ENCODE peak calls at places on chromosomes 3 and 15, in ten cellular contexts. U, X, G, Z, E, A, B, M, Q and N are unnamed samples.

GRCh38 chr15:44775923-44776322 is 39.6 kb downstream of the TRIM69 start:
- DNase-seq in U (no peak), X (no peak), G (no peak), Z (no peak), E (no peak), A (no peak), B (peak), M (no peak), Q (no peak), N (no peak)

GRCh38 chr3:2635511-2635910 is 474.7 kb downstream of the IL5RA start:
- DNase-seq in U (no peak), X (no peak), G (no peak), Z (no peak), E (no peak), A (no peak), B (no peak), M (no peak), Q (no peak), N (no peak)

GRCh38 chr3:183253364-183253960 is 409 bp downstream of the B3GNT5 start:
- DNase-seq in U (peak), X (peak), G (peak), Z (peak), E (peak), A (peak), B (peak), M (peak), Q (peak), N (peak)

GRCh38 chr15:96538506-96538905 is 208.0 kb downstream of the NR2F2 start:
- DNase-seq in U (no peak), X (no peak), G (no peak), Z (no peak), E (no peak), A (no peak), B (no peak), M (no peak), Q (no peak), N (no peak)

GRCh38 chr15:40942337-40942854 is 10.9 kb upstream of the CHAC1 start:
- DNase-seq in U (no peak), X (no peak), G (no peak), Z (no peak), E (no peak), A (no peak), B (no peak), M (no peak), Q (no peak), N (no peak)

GRCh38 chr3:150870406-150870805 is 34.8 kb downstream of the MINDY4B start:
- DNase-seq in U (no peak), X (no peak), G (no peak), Z (no peak), E (no peak), A (no peak), B (peak), M (no peak), Q (no peak), N (no peak)

GRCh38 chr3:183584246-183584913 is 28.9 kb upstream of the KLHL6 start:
- DNase-seq in U (peak), X (no peak), G (no peak), Z (no peak), E (no peak), A (no peak), B (peak), M (no peak), Q (no peak), N (no peak)

GRCh38 chr15:75231836-75232235 is 26.3 kb upstream of the GOLGA6C start:
- DNase-seq in U (peak), X (no peak), G (no peak), Z (no peak), E (no peak), A (no peak), B (no peak), M (no peak), Q (no peak), N (no peak)

GRCh38 chr3:4343258-4343657 is 40.1 kb downstream of the SETMAR start:
- DNase-seq in U (no peak), X (no peak), G (no peak), Z (no peak), E (no peak), A (no peak), B (peak), M (no peak), Q (no peak), N (no peak)

GRCh38 chr3:59133350-59133749 is 83.5 kb upstream of the CFAP20DC start:
- DNase-seq in U (no peak), X (no peak), G (no peak), Z (no peak), E (no peak), A (no peak), B (peak), M (no peak), Q (no peak), N (no peak)

GRCh38 chr3:166531730-166532129 is 694.5 kb upstream of the BCHE start:
- DNase-seq in U (no peak), X (no peak), G (no peak), Z (no peak), E (no peak), A (no peak), B (no peak), M (no peak), Q (no peak), N (no peak)

GRCh38 chr3:7396534-7396933 is 535.6 kb downstream of the GRM7 start:
- DNase-seq in U (no peak), X (no peak), G (no peak), Z (no peak), E (no peak), A (no peak), B (no peak), M (no peak), Q (no peak), N (no peak)

GRCh38 chr3:33064929-33065328 is 32.0 kb downstream of the GLB1 start:
- DNase-seq in U (no peak), X (no peak), G (no peak), Z (no peak), E (no peak), A (no peak), B (no peak), M (no peak), Q (no peak), N (no peak)

GRCh38 chr3:62319570-62320243 is 53.6 kb downstream of the FEZF2 start:
- DNase-seq in U (no peak), X (no peak), G (no peak), Z (no peak), E (no peak), A (no peak), B (no peak), M (no peak), Q (no peak), N (no peak)

GRCh38 chr3:148556664-148557063 is 141.0 kb upstream of the AGTR1 start:
- DNase-seq in U (no peak), X (no peak), G (no peak), Z (no peak), E (no peak), A (no peak), B (no peak), M (no peak), Q (no peak), N (no peak)

GRCh38 chr3:65732060-65732933 is 306.4 kb downstream of the MAGI1 start:
- DNase-seq in U (no peak), X (no peak), G (peak), Z (no peak), E (peak), A (peak), B (peak), M (no peak), Q (peak), N (peak)

GRCh38 chr3:9947025-9947995 is 4.9 kb downstream of the PRRT3 start:
- DNase-seq in U (peak), X (peak), G (no peak), Z (peak), E (peak), A (peak), B (peak), M (peak), Q (peak), N (no peak)

GRCh38 chr3:71050133-71050520 is 533.4 kb downstream of the FOXP1 start:
- DNase-seq in U (no peak), X (no peak), G (no peak), Z (no peak), E (no peak), A (no peak), B (peak), M (no peak), Q (no peak), N (no peak)

GRCh38 chr15:75235760-75236729 is 22.1 kb upstream of the GOLGA6C start:
- DNase-seq in U (peak), X (peak), G (no peak), Z (no peak), E (no peak), A (peak), B (no peak), M (peak), Q (no peak), N (no peak)

GRCh38 chr3:134622803-134623365 is 27.9 kb downstream of the KY start:
- DNase-seq in U (no peak), X (no peak), G (no peak), Z (no peak), E (no peak), A (no peak), B (no peak), M (no peak), Q (no peak), N (no peak)

GRCh38 chr3:171994646-171995441 is 44.5 kb upstream of the FNDC3B start:
- DNase-seq in U (no peak), X (no peak), G (no peak), Z (no peak), E (no peak), A (no peak), B (peak), M (no peak), Q (no peak), N (no peak)

GRCh38 chr3:105868450-105868744 is 415 bp downstream of the CBLB start:
- DNase-seq in U (peak), X (peak), G (no peak), Z (peak), E (peak), A (peak), B (peak), M (peak), Q (peak), N (peak)

GRCh38 chr15:100468265-100468664 is 60.5 kb downstream of the CERS3 start:
- DNase-seq in U (peak), X (no peak), G (no peak), Z (no peak), E (no peak), A (no peak), B (peak), M (no peak), Q (no peak), N (no peak)

GRCh38 chr15:89958107-89958805 is 42.9 kb upstream of the ZNF710 start:
- DNase-seq in U (no peak), X (no peak), G (no peak), Z (peak), E (no peak), A (no peak), B (no peak), M (peak), Q (no peak), N (no peak)

GRCh38 chr15:37793851-37794250 is 140.6 kb upstream of the TMCO5A start:
- DNase-seq in U (no peak), X (no peak), G (no peak), Z (no peak), E (no peak), A (no peak), B (no peak), M (no peak), Q (no peak), N (no peak)

GRCh38 chr15:43958894-43959330 is 132.1 kb downstream of the WDR76 start:
- DNase-seq in U (no peak), X (no peak), G (no peak), Z (no peak), E (no peak), A (no peak), B (peak), M (no peak), Q (no peak), N (no peak)

GRCh38 chr3:155252021-155252420 is 41.5 kb downstream of the STRIT1 start:
- DNase-seq in U (no peak), X (no peak), G (no peak), Z (no peak), E (no peak), A (no peak), B (no peak), M (no peak), Q (no peak), N (no peak)

GRCh38 chr15:83793069-83793468 is 139.1 kb downstream of the ADAMTSL3 start:
- DNase-seq in U (no peak), X (no peak), G (no peak), Z (no peak), E (no peak), A (no peak), B (no peak), M (no peak), Q (no peak), N (no peak)

GRCh38 chr15:69647160-69647513 is 194.5 kb downstream of the RPLP1 start:
- DNase-seq in U (no peak), X (no peak), G (no peak), Z (no peak), E (no peak), A (no peak), B (no peak), M (no peak), Q (no peak), N (no peak)

GRCh38 chr3:30471076-30471475 is 135.3 kb upstream of the TGFBR2 start:
- DNase-seq in U (no peak), X (no peak), G (no peak), Z (no peak), E (no peak), A (no peak), B (peak), M (no peak), Q (no peak), N (no peak)

GRCh38 chr15:66670698-66671580 is 31.1 kb upstream of the SMAD6 start:
- DNase-seq in U (no peak), X (peak), G (no peak), Z (peak), E (peak), A (no peak), B (no peak), M (no peak), Q (no peak), N (no peak)

GRCh38 chr15:78715930-78716329 is 74.9 kb upstream of the CHRNB4 start:
- DNase-seq in U (no peak), X (no peak), G (no peak), Z (no peak), E (no peak), A (no peak), B (peak), M (no peak), Q (no peak), N (no peak)

GRCh38 chr3:22297436-22297835 is 546.4 kb upstream of the ZNF385D start:
- DNase-seq in U (no peak), X (no peak), G (no peak), Z (no peak), E (no peak), A (no peak), B (peak), M (no peak), Q (no peak), N (no peak)

GRCh38 chr3:133384331-133385027 is 15.4 kb upstream of the BFSP2 start:
- DNase-seq in U (peak), X (peak), G (peak), Z (peak), E (peak), A (peak), B (peak), M (no peak), Q (peak), N (peak)

GRCh38 chr15:61099030-61099800 is 129.9 kb downstream of the RORA start:
- DNase-seq in U (no peak), X (no peak), G (no peak), Z (no peak), E (no peak), A (no peak), B (peak), M (no peak), Q (no peak), N (no peak)

GRCh38 chr3:56302417-56302816 is 165.8 kb downstream of the ERC2 start:
- DNase-seq in U (no peak), X (no peak), G (no peak), Z (no peak), E (no peak), A (no peak), B (no peak), M (no peak), Q (no peak), N (no peak)

GRCh38 chr15:32838820-32839219 is 121.0 kb downstream of the GREM1 start:
- DNase-seq in U (peak), X (no peak), G (no peak), Z (no peak), E (no peak), A (no peak), B (peak), M (peak), Q (no peak), N (no peak)

GRCh38 chr3:123841476-123842238 is 42.5 kb downstream of the MYLK start:
- DNase-seq in U (no peak), X (no peak), G (no peak), Z (no peak), E (no peak), A (no peak), B (peak), M (no peak), Q (no peak), N (no peak)

GRCh38 chr3:77935418-77935817 is 895.5 kb downstream of the ROBO2 start:
- DNase-seq in U (no peak), X (no peak), G (no peak), Z (no peak), E (peak), A (no peak), B (no peak), M (no peak), Q (no peak), N (no peak)

GRCh38 chr15:29924750-29925149 is 102.5 kb upstream of the TJP1 start:
- DNase-seq in U (no peak), X (no peak), G (no peak), Z (peak), E (peak), A (no peak), B (peak), M (no peak), Q (no peak), N (no peak)

GRCh38 chr15:29925227-29926082 is 103.2 kb upstream of the TJP1 start:
- DNase-seq in U (peak), X (peak), G (no peak), Z (peak), E (peak), A (peak), B (peak), M (no peak), Q (peak), N (no peak)

GRCh38 chr15:29922191-29922590 is 99.9 kb upstream of the TJP1 start:
- DNase-seq in U (no peak), X (no peak), G (no peak), Z (no peak), E (no peak), A (no peak), B (no peak), M (no peak), Q (no peak), N (no peak)

GRCh38 chr15:29921130-29921601 is 98.9 kb upstream of the TJP1 start:
- DNase-seq in U (no peak), X (no peak), G (no peak), Z (no peak), E (peak), A (no peak), B (no peak), M (no peak), Q (no peak), N (no peak)

GRCh38 chr15:29926083-29926388 is 103.8 kb upstream of the TJP1 start:
- DNase-seq in U (no peak), X (no peak), G (no peak), Z (no peak), E (no peak), A (no peak), B (no peak), M (no peak), Q (no peak), N (no peak)
- TF ChIP-seq CTCF in U (no peak), X (no peak), G (no peak), Z (no peak), E (no peak), A (no peak), B (no peak), M (no peak), Q (no peak), N (no peak)

GRCh38 chr3:167684389-167684993 is 30.7 kb upstream of the WDR49 start:
- DNase-seq in U (no peak), X (no peak), G (peak), Z (no peak), E (peak), A (peak), B (peak), M (no peak), Q (peak), N (peak)
- TF ChIP-seq CTCF in U (peak), X (peak), G (peak), Z (peak), E (peak), A (peak), B (peak), M (peak), Q (peak), N (peak)

GRCh38 chr3:126350502-126351085 is 6.6 kb downstream of the KLF15 start:
- DNase-seq in U (peak), X (peak), G (no peak), Z (peak), E (no peak), A (no peak), B (no peak), M (peak), Q (no peak), N (no peak)

GRCh38 chr3:126351086-126351770 is 6.0 kb downstream of the KLF15 start:
- DNase-seq in U (peak), X (peak), G (no peak), Z (peak), E (no peak), A (no peak), B (no peak), M (peak), Q (no peak), N (no peak)

GRCh38 chr3:126353694-126354321 is 3.4 kb downstream of the KLF15 start:
- DNase-seq in U (peak), X (peak), G (no peak), Z (peak), E (no peak), A (no peak), B (no peak), M (peak), Q (no peak), N (no peak)

GRCh38 chr3:126352476-126353454 is 4.4 kb downstream of the KLF15 start:
- DNase-seq in U (peak), X (peak), G (no peak), Z (peak), E (no peak), A (no peak), B (peak), M (peak), Q (no peak), N (no peak)

GRCh38 chr3:126351771-126352475 is 5.3 kb downstream of the KLF15 start:
- DNase-seq in U (peak), X (peak), G (no peak), Z (peak), E (no peak), A (no peak), B (no peak), M (peak), Q (no peak), N (no peak)
- TF ChIP-seq CTCF in U (no peak), X (no peak), G (no peak), Z (no peak), E (no peak), A (no peak), B (no peak), M (no peak), Q (no peak), N (no peak)

GRCh38 chr3:136752046-136752326 is 192 bp downstream of the STAG1 start:
- DNase-seq in U (no peak), X (no peak), G (no peak), Z (no peak), E (no peak), A (peak), B (no peak), M (no peak), Q (no peak), N (peak)

GRCh38 chr3:136752327-136753111 is at the start of gene STAG1:
- DNase-seq in U (peak), X (peak), G (peak), Z (peak), E (peak), A (peak), B (peak), M (peak), Q (peak), N (peak)

GRCh38 chr3:136750209-136750921 is 1.8 kb downstream of the STAG1 start:
- DNase-seq in U (no peak), X (no peak), G (no peak), Z (no peak), E (peak), A (no peak), B (peak), M (no peak), Q (no peak), N (no peak)

GRCh38 chr3:136750922-136751258 is 1.3 kb downstream of the STAG1 start:
- DNase-seq in U (no peak), X (no peak), G (no peak), Z (no peak), E (no peak), A (no peak), B (peak), M (no peak), Q (no peak), N (no peak)

DNA sequence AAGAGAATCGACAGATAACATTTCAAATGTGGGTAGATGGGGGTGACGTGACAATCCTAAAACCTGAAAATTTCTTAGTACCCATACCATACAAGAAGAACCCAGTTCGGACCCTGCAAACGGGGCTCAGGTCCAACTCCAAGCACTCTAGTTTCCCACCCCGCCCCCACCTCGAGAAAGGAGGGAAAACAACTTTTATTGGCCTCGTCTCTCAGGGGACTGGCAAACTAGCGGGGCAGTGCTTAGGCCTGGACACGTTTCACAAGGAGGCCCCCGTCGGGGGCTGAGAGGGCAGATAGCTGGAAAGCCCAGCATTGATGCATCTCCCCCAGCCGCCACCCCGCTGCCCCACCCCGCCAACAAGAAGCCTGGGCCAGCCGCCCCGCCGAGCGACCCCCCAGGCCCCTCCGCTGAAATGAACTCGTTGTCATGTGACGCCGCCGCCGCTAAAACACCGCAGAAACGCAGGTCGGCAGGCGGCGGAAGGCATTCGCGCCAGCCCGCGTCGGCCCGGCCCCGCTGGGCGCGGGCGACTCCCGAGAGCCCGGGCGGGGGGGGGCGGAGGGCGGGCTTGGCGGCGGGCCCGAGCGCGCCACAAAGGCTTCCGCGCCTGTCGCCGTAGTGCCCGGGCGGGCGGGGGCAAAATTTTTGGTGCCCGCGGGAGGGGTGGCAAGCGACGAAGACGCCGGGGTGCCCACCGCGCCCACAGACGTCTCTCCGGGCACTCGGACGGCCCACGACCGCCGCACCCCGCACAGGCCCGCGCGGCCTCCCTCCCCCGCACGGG is 726 bp downstream of the STAG1 start:
- DNase-seq in U (peak), X (peak), G (peak), Z (peak), E (peak), A (peak), B (peak), M (peak), Q (peak), N (peak)
- TF ChIP-seq CTCF in U (no peak), X (no peak), G (no peak), Z (no peak), E (no peak), A (no peak), B (no peak), M (no peak), Q (no peak), N (no peak)